ENCODE peak calls at places on chromosomes 13 and 19, in ten cellular contexts. A is cardiac muscle cell; Y is Calu3; G is CD8-positive, alpha-beta T cell; V is activated CD8-positive, alpha-beta T cell treated with anti-CD3 and anti-CD28 coated beads for 36 hours; T is heart right ventricle; W is lung; D is hepatocyte; Z is GM12864; R is AG09319. J is an unnamed sample.

GRCh38 chr19:35517342-35517741 is 3.9 kb upstream of the DMKN start:
- DNase-seq in A (no peak), Y (no peak), G (no peak), V (no peak), T (no peak), W (no peak), D (no peak), Z (no peak), R (no peak), J (no peak)

GRCh38 chr19:41906271-41906670 is 22.0 kb downstream of the ERFL start:
- DNase-seq in A (no peak), Y (no peak), G (no peak), V (no peak), T (no peak), W (no peak), D (no peak), Z (no peak), R (no peak), J (no peak)

GRCh38 chr13:86862137-86862536 is 809.0 kb upstream of the SLITRK5 start:
- DNase-seq in A (no peak), Y (no peak), G (no peak), V (no peak), T (no peak), W (no peak), D (no peak), Z (no peak), R (no peak), J (no peak)

GRCh38 chr19:45908956-45909355 is 5.6 kb downstream of the NANOS2 start:
- DNase-seq in A (no peak), Y (no peak), G (no peak), V (no peak), T (no peak), W (no peak), D (no peak), Z (no peak), R (no peak), J (no peak)

GRCh38 chr19:7888145-7888825 is at the start of gene LRRC8E:
- DNase-seq in A (peak), Y (peak), G (peak), V (peak), T (no peak), W (peak), D (peak), Z (no peak), R (no peak), J (no peak)

GRCh38 chr13:29684441-29684840 is 89.0 kb upstream of the SLC7A1 start:
- DNase-seq in A (no peak), Y (no peak), G (no peak), V (no peak), T (no peak), W (no peak), D (no peak), Z (no peak), R (no peak), J (no peak)

GRCh38 chr19:42074513-42075363 is 1.2 kb upstream of the ZNF574 start:
- DNase-seq in A (no peak), Y (peak), G (peak), V (peak), T (no peak), W (no peak), D (peak), Z (no peak), R (no peak), J (no peak)

GRCh38 chr13:76917096-76917495 is 30.9 kb upstream of the KCTD12 start:
- DNase-seq in A (no peak), Y (no peak), G (no peak), V (no peak), T (no peak), W (no peak), D (no peak), Z (no peak), R (no peak), J (no peak)

GRCh38 chr13:37617162-37617561 is 18.6 kb upstream of the POSTN start:
- DNase-seq in A (peak), Y (peak), G (no peak), V (no peak), T (no peak), W (no peak), D (peak), Z (no peak), R (no peak), J (no peak)

GRCh38 chr13:20815469-20815868 is 41.7 kb upstream of the EEF1AKMT1 start:
- DNase-seq in A (no peak), Y (no peak), G (no peak), V (no peak), T (no peak), W (no peak), D (no peak), Z (no peak), R (no peak), J (no peak)

GRCh38 chr13:20981370-20982095 is 79.0 kb upstream of the XPO4 start:
- DNase-seq in A (no peak), Y (no peak), G (no peak), V (no peak), T (no peak), W (no peak), D (no peak), Z (no peak), R (no peak), J (no peak)

GRCh38 chr19:55468054-55468393 is 3.5 kb upstream of the C19orf85 start:
- DNase-seq in A (no peak), Y (no peak), G (no peak), V (no peak), T (no peak), W (no peak), D (no peak), Z (no peak), R (no peak), J (no peak)
- TF ChIP-seq CTCF in A (no peak), Y (no peak), G (peak), V (peak), T (no peak), W (no peak), D (no peak), Z (no peak), R (no peak), J (no peak)

GRCh38 chr19:19140476-19140875 is 2.2 kb upstream of the TMEM161A start:
- DNase-seq in A (no peak), Y (no peak), G (no peak), V (no peak), T (no peak), W (no peak), D (no peak), Z (no peak), R (no peak), J (no peak)

GRCh38 chr19:19138110-19138981 is at the start of gene TMEM161A:
- DNase-seq in A (peak), Y (peak), G (peak), V (peak), T (peak), W (peak), D (peak), Z (peak), R (peak), J (peak)

GRCh38 chr19:19137556-19138109 is 645 bp downstream of the TMEM161A start:
- DNase-seq in A (peak), Y (no peak), G (no peak), V (no peak), T (no peak), W (no peak), D (no peak), Z (no peak), R (no peak), J (no peak)

GRCh38 chr19:19142347-19142746 is 4.1 kb upstream of the TMEM161A start:
- DNase-seq in A (no peak), Y (no peak), G (no peak), V (no peak), T (no peak), W (no peak), D (no peak), Z (no peak), R (no peak), J (no peak)

GRCh38 chr19:19139876-19140229 is 1.6 kb upstream of the TMEM161A start:
- DNase-seq in A (no peak), Y (no peak), G (no peak), V (no peak), T (no peak), W (no peak), D (no peak), Z (no peak), R (no peak), J (no peak)
- TF ChIP-seq CTCF in A (no peak), Y (no peak), G (peak), V (no peak), T (no peak), W (no peak), D (no peak), Z (no peak), R (no peak), J (no peak)

GRCh38 chr19:49355890-49356289 is 6.3 kb downstream of the TEAD2 start:
- DNase-seq in A (no peak), Y (no peak), G (no peak), V (peak), T (no peak), W (no peak), D (no peak), Z (no peak), R (no peak), J (no peak)
- TF ChIP-seq CTCF in A (no peak), Y (no peak), G (no peak), V (no peak), T (no peak), W (no peak), D (no peak), Z (no peak), R (no peak), J (no peak)

GRCh38 chr19:4065430-4066175 is 1.1 kb downstream of the ZBTB7A start:
- DNase-seq in A (peak), Y (peak), G (peak), V (peak), T (peak), W (peak), D (peak), Z (peak), R (peak), J (peak)

GRCh38 chr19:4063369-4064072 is 3.2 kb downstream of the ZBTB7A start:
- DNase-seq in A (no peak), Y (no peak), G (no peak), V (no peak), T (no peak), W (no peak), D (peak), Z (no peak), R (no peak), J (no peak)

GRCh38 chr19:4064551-4065260 is 2.0 kb downstream of the ZBTB7A start:
- DNase-seq in A (peak), Y (no peak), G (peak), V (peak), T (peak), W (peak), D (peak), Z (no peak), R (no peak), J (peak)

GRCh38 chr19:4062576-4063368 is 3.9 kb downstream of the ZBTB7A start:
- DNase-seq in A (no peak), Y (no peak), G (no peak), V (no peak), T (no peak), W (no peak), D (no peak), Z (no peak), R (no peak), J (no peak)

GRCh38 chr19:4064073-4064550 is 2.6 kb downstream of the ZBTB7A start:
- DNase-seq in A (peak), Y (no peak), G (no peak), V (no peak), T (no peak), W (no peak), D (peak), Z (no peak), R (no peak), J (no peak)
- TF ChIP-seq CTCF in A (no peak), Y (no peak), G (no peak), V (no peak), T (no peak), W (no peak), D (no peak), Z (no peak), R (no peak), J (no peak)

DNA sequence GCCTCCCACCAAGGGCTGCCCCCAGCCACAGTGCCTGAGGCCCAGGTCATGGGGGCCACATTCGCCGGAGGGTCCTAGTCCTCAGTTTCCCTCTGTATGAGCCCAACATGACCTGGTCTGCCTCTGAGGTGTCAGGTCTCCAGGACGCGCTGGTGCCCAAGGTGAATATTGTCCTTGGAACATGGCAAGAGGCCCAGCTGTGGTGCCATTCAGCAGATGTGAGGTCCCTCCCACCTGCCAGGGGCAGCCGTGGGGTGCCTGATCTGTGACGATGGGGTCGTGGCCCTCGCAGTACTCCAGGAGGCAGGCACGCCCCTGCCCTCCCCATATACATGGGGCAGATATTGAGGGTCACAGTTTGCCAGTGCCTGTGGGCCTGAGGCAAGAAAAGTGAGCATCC is 151.9 kb downstream of the KDM4B start:
- DNase-seq in A (no peak), Y (no peak), G (no peak), V (no peak), T (no peak), W (no peak), D (no peak), Z (no peak), R (no peak), J (no peak)
- TF ChIP-seq CTCF in A (no peak), Y (no peak), G (no peak), V (no peak), T (no peak), W (no peak), D (no peak), Z (no peak), R (no peak), J (no peak)

DNA sequence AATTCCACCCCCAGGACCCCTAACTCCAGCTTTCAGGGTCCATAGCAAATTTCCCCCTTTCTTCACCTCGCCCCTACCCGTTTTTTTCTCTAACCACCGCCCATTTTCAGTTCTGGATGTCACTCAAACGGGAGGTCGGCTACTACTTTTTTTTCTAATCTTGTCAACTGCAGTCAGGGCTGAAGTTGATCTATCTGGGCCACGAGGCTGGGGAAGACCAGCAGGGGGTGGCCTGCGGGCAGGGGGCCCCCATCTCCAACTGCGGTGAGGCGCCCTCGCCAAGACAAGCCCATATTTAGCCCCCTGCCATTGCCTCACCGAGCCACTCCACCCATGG is 748 bp downstream of the LHFPL6 start:
- DNase-seq in A (no peak), Y (no peak), G (no peak), V (peak), T (no peak), W (no peak), D (no peak), Z (no peak), R (no peak), J (no peak)
- TF ChIP-seq CTCF in A (no peak), Y (no peak), G (no peak), V (no peak), T (no peak), W (no peak), D (no peak), Z (peak), R (no peak), J (no peak)

DNA sequence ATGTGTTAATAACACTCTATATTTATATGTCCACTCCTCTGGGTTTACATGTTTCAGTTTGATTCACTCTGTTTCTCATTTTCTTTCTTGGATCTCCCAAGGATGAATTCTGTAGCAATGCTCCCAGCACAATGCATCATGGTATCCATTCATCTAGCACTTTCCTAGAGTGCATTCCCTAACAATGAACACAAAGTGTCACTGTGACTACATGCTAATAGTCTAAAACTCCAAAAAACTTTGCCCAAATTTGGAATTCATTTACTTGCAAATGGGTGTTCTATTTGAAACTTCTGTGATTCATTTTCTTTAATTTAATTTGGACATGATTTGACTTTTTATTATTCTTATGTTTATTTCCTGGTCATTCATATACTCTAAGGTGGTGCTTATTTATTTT is 286.3 kb downstream of the POU4F1 start:
- DNase-seq in A (peak), Y (no peak), G (no peak), V (no peak), T (no peak), W (no peak), D (peak), Z (no peak), R (no peak), J (no peak)
- TF ChIP-seq CTCF in A (peak), Y (no peak), G (no peak), V (no peak), T (peak), W (no peak), D (peak), Z (peak), R (no peak), J (no peak)

GRCh38 chr13:79631260-79631659 is 150.3 kb downstream of the NDFIP2 start:
- DNase-seq in A (no peak), Y (peak), G (no peak), V (no peak), T (peak), W (no peak), D (peak), Z (no peak), R (peak), J (no peak)
- TF ChIP-seq CTCF in A (peak), Y (no peak), G (no peak), V (no peak), T (peak), W (no peak), D (peak), Z (no peak), R (peak), J (no peak)

GRCh38 chr13:44978328-44978727 is 10.9 kb downstream of the NUFIP1 start:
- DNase-seq in A (no peak), Y (no peak), G (no peak), V (no peak), T (no peak), W (no peak), D (no peak), Z (no peak), R (no peak), J (no peak)
- TF ChIP-seq CTCF in A (peak), Y (no peak), G (no peak), V (no peak), T (no peak), W (no peak), D (no peak), Z (peak), R (no peak), J (no peak)

J was measured in activated B cell treated with CpG ODN at 0.5 μM for 24 hours.